ENCODE peak calls at places on chromosome 9, in eight cellular contexts. U is adrenal gland, W is spleen, X is transverse colon, Z is heart left ventricle, I is body of pancreas, S is K562, T is tibial nerve. F is an unnamed sample. For H3K27me3, the result is how much of the 10 kb centered on the place peaks cover.

GRCh38 chr9:112084334-112084733 is 90.8 kb downstream of the SUSD1 start:
- DNase-seq in U (no peak), W (no peak), X (no peak), Z (no peak), I (no peak), S (no peak), T (no peak), F (no peak)

GRCh38 chr9:129102791-129103594 is 7.6 kb downstream of the CRAT start:
- DNase-seq in U (peak), W (no peak), X (peak), Z (peak), I (peak), S (peak), T (no peak), F (no peak)

GRCh38 chr9:2645569-2645968 is 24.0 kb downstream of the VLDLR start:
- DNase-seq in U (no peak), W (no peak), X (no peak), Z (no peak), I (no peak), S (no peak), T (no peak), F (no peak)

GRCh38 chr9:91162311-91162710 is 199.4 kb downstream of the AUH start:
- DNase-seq in U (no peak), W (no peak), X (peak), Z (no peak), I (no peak), S (no peak), T (no peak), F (no peak)

GRCh38 chr9:136629001-136629878 is 33.5 kb upstream of the EGFL7 start:
- DNase-seq in U (no peak), W (peak), X (peak), Z (peak), I (no peak), S (no peak), T (no peak), F (peak)

GRCh38 chr9:37944671-37945481 is 40.9 kb upstream of the SLC25A51 start:
- DNase-seq in U (no peak), W (no peak), X (no peak), Z (no peak), I (no peak), S (no peak), T (no peak), F (no peak)

GRCh38 chr9:90871327-90871935 is 69.8 kb downstream of the SYK start:
- DNase-seq in U (no peak), W (no peak), X (no peak), Z (no peak), I (no peak), S (no peak), T (no peak), F (no peak)

GRCh38 chr9:136439550-136440408 is at the start of gene INPP5E:
- DNase-seq in U (peak), W (peak), X (peak), Z (peak), I (peak), S (peak), T (peak), F (peak)

GRCh38 chr9:130956636-130957450 is 17.8 kb upstream of the FIBCD1 start:
- DNase-seq in U (no peak), W (no peak), X (no peak), Z (no peak), I (no peak), S (peak), T (no peak), F (no peak)

GRCh38 chr9:130952065-130952762 is 13.2 kb upstream of the FIBCD1 start:
- DNase-seq in U (no peak), W (no peak), X (no peak), Z (no peak), I (no peak), S (peak), T (no peak), F (no peak)

GRCh38 chr9:130957451-130958203 is 18.6 kb upstream of the FIBCD1 start:
- DNase-seq in U (no peak), W (no peak), X (no peak), Z (no peak), I (no peak), S (peak), T (no peak), F (no peak)

GRCh38 chr9:130955947-130956621 is 17.0 kb upstream of the FIBCD1 start:
- DNase-seq in U (no peak), W (no peak), X (no peak), Z (no peak), I (no peak), S (peak), T (no peak), F (no peak)

DNA sequence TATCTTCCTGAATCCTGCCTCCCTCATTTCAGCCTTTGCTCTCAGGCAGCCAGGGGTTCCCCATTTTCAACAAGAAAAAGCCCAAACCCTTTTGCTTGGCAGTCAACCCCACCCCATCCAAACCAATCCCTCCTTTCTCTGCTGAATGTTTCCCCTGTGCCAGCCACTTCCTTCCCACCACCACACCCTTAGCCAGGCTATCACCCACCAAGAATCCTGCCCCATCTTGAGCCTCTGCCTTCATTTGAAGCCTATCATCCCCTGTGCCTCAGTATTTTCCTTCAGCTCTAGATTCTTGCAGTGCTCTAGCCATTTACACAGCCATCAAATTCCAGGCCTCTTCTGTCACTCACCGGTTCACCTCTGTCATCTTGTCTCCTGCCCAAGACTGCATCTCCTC is 15.3 kb upstream of the FIBCD1 start:
- DNase-seq in U (no peak), W (no peak), X (no peak), Z (no peak), I (no peak), S (peak), T (no peak), F (no peak)
- H3K27me3 ChIP-seq in U (under half), W (under half), X (under half), Z (under half), I (under half), S (under half), T (under half), F (under half)

DNA sequence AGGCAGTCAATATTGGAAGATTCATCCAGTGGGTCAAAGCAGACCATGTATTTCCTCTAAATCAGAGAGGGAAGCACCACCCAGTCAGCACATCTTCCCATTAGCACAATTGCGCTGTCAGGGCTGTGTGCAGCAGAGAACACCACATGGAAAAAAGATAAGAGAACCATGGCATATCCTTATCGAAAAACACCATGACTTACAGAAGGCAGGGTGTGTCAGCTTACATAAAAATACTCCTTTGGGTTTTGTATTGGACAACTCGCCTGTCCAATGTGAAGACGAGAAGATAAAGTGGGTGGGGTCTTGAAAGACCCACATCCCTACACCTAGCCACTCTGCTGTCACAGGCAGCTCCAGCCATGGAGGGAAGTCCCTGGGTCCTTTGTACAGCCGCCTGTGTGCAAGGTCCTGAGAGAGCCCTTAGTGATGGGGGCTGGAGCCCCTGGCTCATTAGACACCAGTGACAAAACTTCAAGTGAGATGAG is 71.9 kb upstream of the SPATA31E1 start:
- DNase-seq in U (no peak), W (no peak), X (no peak), Z (no peak), I (no peak), S (peak), T (no peak), F (no peak)
- TF ChIP-seq POLR2A in U (no peak), W (no peak), X (no peak), Z (no peak), I (no peak), S (peak), T (no peak), F (no peak)

GRCh38 chr9:113409481-113409880 is 994 bp downstream of the POLE3 start:
- DNase-seq in U (no peak), W (no peak), X (no peak), Z (no peak), I (no peak), S (no peak), T (no peak), F (no peak)

GRCh38 chr9:113416149-113416726 is 5.7 kb downstream of the C9orf43 start:
- DNase-seq in U (no peak), W (no peak), X (no peak), Z (no peak), I (peak), S (no peak), T (no peak), F (no peak)

GRCh38 chr9:113409883-113410206 is 630 bp downstream of the POLE3 start:
- DNase-seq in U (no peak), W (no peak), X (no peak), Z (no peak), I (no peak), S (no peak), T (no peak), F (no peak)

DNA sequence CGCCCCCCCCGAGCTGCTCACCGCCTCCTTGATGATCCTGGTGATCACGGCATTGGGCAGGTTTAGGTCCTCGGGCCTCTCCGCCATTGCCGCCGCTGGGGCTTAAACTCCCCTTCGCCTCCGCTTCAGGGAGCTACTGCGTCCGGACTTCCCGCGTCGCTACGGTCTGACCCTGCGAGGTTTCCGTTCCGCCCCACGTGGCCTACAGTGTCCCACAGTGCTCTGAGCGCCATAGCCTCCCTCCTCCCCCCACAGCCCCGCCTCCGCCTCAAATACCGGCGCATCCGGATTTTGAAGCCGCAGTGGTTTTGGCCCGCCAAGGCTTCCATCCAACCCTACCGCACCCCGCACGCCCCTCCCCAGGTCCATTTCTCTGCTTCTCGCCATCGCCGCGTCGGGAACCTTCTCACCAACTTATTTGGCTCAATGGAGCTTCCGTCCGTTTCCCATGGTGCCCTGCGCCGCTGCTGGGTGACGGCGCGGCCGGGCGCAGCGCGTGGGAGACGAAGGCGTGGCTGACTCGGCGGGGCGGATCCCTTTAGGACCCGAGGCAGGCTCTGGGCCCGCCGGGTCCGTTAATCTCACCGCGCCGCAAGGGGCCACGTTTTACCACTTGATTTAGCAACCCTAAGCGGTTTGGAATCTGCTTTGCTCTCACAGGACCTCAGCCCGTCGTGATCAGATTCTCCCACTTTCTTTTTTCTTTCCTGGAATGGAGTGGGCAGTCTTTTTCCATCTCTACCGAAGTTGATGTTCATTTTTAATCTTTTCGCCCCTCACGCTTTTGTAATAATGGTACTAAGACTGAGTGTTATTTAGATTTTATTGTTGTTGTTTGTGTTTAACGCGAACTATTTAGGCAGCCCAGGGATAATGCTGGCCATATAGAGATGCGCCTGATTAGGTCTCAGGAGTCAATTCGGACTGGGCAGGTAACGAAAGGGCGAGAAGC is at the start of the genes C9orf43 and POLE3:
- DNase-seq in U (peak), W (peak), X (peak), Z (peak), I (peak), S (peak), T (peak), F (peak)
- TF ChIP-seq CTCF in U (peak), W (no peak), X (peak), Z (no peak), I (peak), S (no peak), T (peak), F (peak)

GRCh38 chr9:94479757-94480156 is 75.1 kb upstream of the PCAT7 start:
- DNase-seq in U (no peak), W (no peak), X (no peak), Z (no peak), I (no peak), S (no peak), T (no peak), F (no peak)
- H3K27me3 ChIP-seq in U (under half), W (under half), X (under half), Z (under half), I (under half), S (under half), T (under half), F (under half)

DNA sequence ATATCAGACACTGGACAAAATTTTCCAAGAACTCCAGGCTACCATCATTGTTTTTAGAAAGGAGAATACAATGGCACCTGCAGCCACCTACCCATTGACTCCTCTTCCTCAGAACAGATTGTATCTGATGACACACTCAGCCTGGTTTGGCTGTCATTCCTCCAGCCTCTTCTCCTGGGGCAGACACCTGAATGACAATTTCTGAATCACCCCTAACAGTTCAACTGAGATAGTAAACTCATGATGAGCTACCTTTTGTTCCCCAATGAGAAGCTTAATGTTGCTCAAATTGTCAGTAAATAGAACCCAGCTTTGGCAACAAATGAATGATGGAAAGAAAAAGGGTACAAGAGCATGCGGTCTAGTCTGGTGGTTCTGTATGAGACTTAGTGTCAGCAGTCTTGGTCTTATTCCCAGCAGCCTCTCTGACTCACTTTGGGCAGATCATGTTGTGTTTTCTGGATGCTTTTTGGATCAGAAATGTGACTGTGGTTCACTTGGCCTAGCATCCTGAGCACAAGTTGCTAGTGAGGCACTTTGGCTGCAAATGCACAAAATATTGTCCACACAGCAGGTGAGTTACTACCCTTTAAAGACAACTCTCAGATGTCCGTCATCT is 78.3 kb downstream of the MAMDC2 start:
- DNase-seq in U (no peak), W (no peak), X (no peak), Z (no peak), I (no peak), S (no peak), T (no peak), F (no peak)
- TF ChIP-seq POLR2A in U (no peak), W (no peak), X (no peak), Z (no peak), I (no peak), S (no peak), T (no peak), F (no peak)

GRCh38 chr9:133784731-133785561 is 46.8 kb upstream of the SARDH start:
- DNase-seq in U (no peak), W (no peak), X (no peak), Z (no peak), I (no peak), S (no peak), T (no peak), F (no peak)

GRCh38 chr9:133786371-133786753 is 48.2 kb upstream of the SARDH start:
- DNase-seq in U (no peak), W (peak), X (peak), Z (no peak), I (no peak), S (no peak), T (no peak), F (no peak)

GRCh38 chr9:133786936-133787748 is 49.0 kb upstream of the SARDH start:
- DNase-seq in U (no peak), W (no peak), X (no peak), Z (no peak), I (no peak), S (no peak), T (no peak), F (no peak)

GRCh38 chr9:133787749-133788015 is 49.5 kb upstream of the SARDH start:
- DNase-seq in U (no peak), W (peak), X (peak), Z (no peak), I (no peak), S (peak), T (no peak), F (no peak)

DNA sequence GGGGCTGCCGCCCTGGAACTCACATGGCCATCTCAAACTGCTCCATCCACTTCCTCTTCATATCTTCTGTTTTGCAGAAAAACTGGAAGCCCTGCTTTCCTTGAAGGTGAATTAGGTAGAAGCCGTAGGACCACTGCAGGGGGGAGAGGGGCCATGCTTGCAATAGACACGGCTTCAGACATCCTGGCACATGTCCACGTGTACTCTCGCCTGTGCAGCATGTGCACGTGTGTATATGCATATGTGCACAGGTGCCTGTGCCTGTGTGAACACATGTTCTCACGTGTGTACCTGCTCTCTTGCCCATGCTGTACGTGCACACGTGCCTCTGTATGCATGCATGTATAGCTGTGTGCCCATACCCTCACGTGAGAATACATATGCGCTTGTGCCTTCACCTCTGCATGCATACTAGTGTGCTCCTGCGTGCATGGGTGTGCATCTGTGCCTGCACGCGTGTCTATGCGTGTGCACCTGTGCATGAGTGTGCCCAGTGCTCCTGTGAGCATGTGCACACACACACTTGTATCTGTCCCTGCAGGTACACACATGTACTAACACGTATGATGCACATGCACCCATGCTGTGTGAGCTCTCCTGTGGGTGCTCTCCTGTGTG is 47.7 kb upstream of the SARDH start:
- DNase-seq in U (no peak), W (no peak), X (no peak), Z (no peak), I (no peak), S (no peak), T (no peak), F (no peak)
- TF ChIP-seq CTCF in U (no peak), W (no peak), X (no peak), Z (no peak), I (no peak), S (no peak), T (no peak), F (no peak)

DNA sequence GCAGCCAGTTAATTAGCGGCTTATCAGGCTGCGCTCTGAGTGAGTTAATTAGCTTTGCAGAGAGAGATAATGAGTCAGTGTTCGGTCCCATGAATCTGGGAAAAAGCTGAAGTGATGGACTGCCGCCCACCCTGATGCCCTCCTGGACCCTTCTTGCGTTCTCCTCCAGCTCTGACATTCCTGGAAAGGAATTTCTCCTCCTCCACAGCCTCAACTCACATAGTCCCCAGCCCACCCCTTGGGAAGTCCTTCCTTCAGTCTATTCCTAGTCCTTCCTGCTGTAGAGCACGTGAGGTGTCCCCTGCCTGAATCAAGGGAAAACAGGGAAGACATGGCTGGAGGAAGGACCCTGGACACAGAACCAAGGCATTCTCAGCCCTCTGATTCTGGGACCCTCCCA is 3.8 kb downstream of the ARID3C start:
- DNase-seq in U (no peak), W (no peak), X (no peak), Z (no peak), I (no peak), S (no peak), T (no peak), F (no peak)
- H3K27me3 ChIP-seq in U (half or more), W (half or more), X (half or more), Z (under half), I (under half), S (under half), T (half or more), F (half or more)

GRCh38 chr9:121736147-121736721 is 84.8 kb downstream of the DAB2IP start:
- DNase-seq in U (peak), W (peak), X (peak), Z (peak), I (peak), S (peak), T (peak), F (peak)
- TF ChIP-seq POLR2A in U (peak), W (no peak), X (peak), Z (no peak), I (peak), S (no peak), T (peak), F (peak)

GRCh38 chr9:35858428-35858827 is 11.8 kb downstream of the OR13J1 start:
- DNase-seq in U (no peak), W (no peak), X (no peak), Z (no peak), I (no peak), S (no peak), T (no peak), F (no peak)

GRCh38 chr9:35859995-35860348 is 10.2 kb downstream of the OR13J1 start:
- DNase-seq in U (no peak), W (no peak), X (no peak), Z (no peak), I (no peak), S (no peak), T (no peak), F (no peak)

GRCh38 chr9:35856882-35857281 is 13.3 kb downstream of the OR13J1 start:
- DNase-seq in U (no peak), W (no peak), X (no peak), Z (no peak), I (no peak), S (no peak), T (no peak), F (no peak)

GRCh38 chr9:35861161-35861897 is 8.9 kb downstream of the OR13J1 start:
- DNase-seq in U (no peak), W (no peak), X (no peak), Z (no peak), I (no peak), S (no peak), T (no peak), F (no peak)

GRCh38 chr9:35859310-35859994 is 10.7 kb downstream of the OR13J1 start:
- DNase-seq in U (peak), W (no peak), X (no peak), Z (no peak), I (peak), S (peak), T (no peak), F (no peak)
- TF ChIP-seq CTCF in U (no peak), W (no peak), X (no peak), Z (no peak), I (no peak), S (no peak), T (no peak), F (no peak)

F was measured in uterus.